ENCODE peak calls at places on chromosomes 16 and 17, in five cellular contexts. N is lung; I is hepatocyte; X is CD8-positive, alpha-beta T cell; K is upper lobe of right lung. G is an unnamed sample.

GRCh38 chr17:20896153-20896649 is 146.6 kb downstream of the USP22 start:
- DNase-seq in N (peak), I (no peak), X (peak), K (no peak), G (no peak)

GRCh38 chr17:76968707-76969597 is 100.7 kb downstream of the MGAT5B start:
- DNase-seq in N (peak), I (peak), X (peak), K (no peak), G (peak)

GRCh38 chr16:74271879-74272278 is 24.7 kb upstream of the PSMD7 start:
- DNase-seq in N (no peak), I (no peak), X (no peak), K (no peak), G (no peak)

GRCh38 chr17:9729034-9729650 is 62.2 kb downstream of the DHRS7C start:
- DNase-seq in N (no peak), I (peak), X (no peak), K (no peak), G (no peak)

GRCh38 chr16:82995927-82996441 is 369.2 kb downstream of the CDH13 start:
- DNase-seq in N (no peak), I (peak), X (no peak), K (no peak), G (no peak)

GRCh38 chr16:4733747-4734062 is 366 bp downstream of the ANKS3 start:
- DNase-seq in N (no peak), I (peak), X (peak), K (no peak), G (peak)

GRCh38 chr17:9671559-9671958 is 26.2 kb downstream of the USP43 start:
- DNase-seq in N (no peak), I (no peak), X (no peak), K (no peak), G (no peak)

GRCh38 chr17:5769936-5770335 is 185.6 kb upstream of the NLRP1 start:
- DNase-seq in N (no peak), I (no peak), X (no peak), K (no peak), G (no peak)

GRCh38 chr16:2008009-2008526 is 1.6 kb downstream of the ZNF598 start:
- DNase-seq in N (no peak), I (no peak), X (peak), K (no peak), G (no peak)

GRCh38 chr17:60173304-60173807 is 23.6 kb downstream of the CA4 start:
- DNase-seq in N (no peak), I (no peak), X (no peak), K (no peak), G (no peak)

GRCh38 chr17:17548044-17548443 is 43.5 kb downstream of the PEMT start:
- DNase-seq in N (no peak), I (no peak), X (no peak), K (no peak), G (no peak)

GRCh38 chr17:2867441-2868424 is 71.5 kb downstream of the RAP1GAP2 start:
- DNase-seq in N (no peak), I (no peak), X (no peak), K (no peak), G (no peak)

GRCh38 chr16:10878644-10879498 is 1.9 kb downstream of the CIITA start:
- DNase-seq in N (peak), I (peak), X (no peak), K (peak), G (no peak)

GRCh38 chr17:78313735-78314648 is 45.9 kb downstream of the SOCS3 start:
- DNase-seq in N (peak), I (peak), X (peak), K (peak), G (no peak)

GRCh38 chr17:41026668-41027471 is at the start of gene KRTAP1-5:
- DNase-seq in N (no peak), I (no peak), X (no peak), K (no peak), G (no peak)

GRCh38 chr17:56694825-56695224 is 101.3 kb downstream of the NOG start:
- DNase-seq in N (no peak), I (no peak), X (no peak), K (no peak), G (no peak)

GRCh38 chr16:74469946-74470478 is 48.7 kb upstream of the CLEC18B start:
- DNase-seq in N (no peak), I (no peak), X (no peak), K (no peak), G (no peak)

GRCh38 chr17:62790554-62790953 is 17.6 kb downstream of the MARCHF10 start:
- DNase-seq in N (no peak), I (no peak), X (no peak), K (no peak), G (peak)

GRCh38 chr17:10875984-10876555 is 38.2 kb upstream of the PIRT start:
- DNase-seq in N (peak), I (peak), X (no peak), K (peak), G (peak)

GRCh38 chr17:17681187-17681743 is at the start of gene RAI1:
- DNase-seq in N (peak), I (peak), X (peak), K (peak), G (peak)

GRCh38 chr17:48240122-48240521 is 132.6 kb downstream of the SNX11 start:
- DNase-seq in N (no peak), I (no peak), X (no peak), K (no peak), G (no peak)

GRCh38 chr17:76449126-76449525 is 3.8 kb downstream of the UBE2O start:
- DNase-seq in N (no peak), I (no peak), X (no peak), K (no peak), G (no peak)

GRCh38 chr16:4160663-4161436 is 44.6 kb upstream of the ADCY9 start:
- DNase-seq in N (no peak), I (no peak), X (no peak), K (no peak), G (no peak)

GRCh38 chr17:19672009-19672837 is 23.7 kb downstream of the ALDH3A2 start:
- DNase-seq in N (peak), I (peak), X (no peak), K (no peak), G (no peak)

GRCh38 chr16:28873543-28874201 is 4.6 kb upstream of the ATP2A1 start:
- DNase-seq in N (no peak), I (no peak), X (peak), K (peak), G (peak)

GRCh38 chr17:41494524-41494923 is 4.8 kb upstream of the KRT36 start:
- DNase-seq in N (no peak), I (no peak), X (no peak), K (no peak), G (no peak)

GRCh38 chr17:35057332-35057915 is 6.1 kb downstream of the RFFL start:
- DNase-seq in N (no peak), I (no peak), X (no peak), K (no peak), G (no peak)

GRCh38 chr17:40499551-40500189 is 1.8 kb downstream of the TNS4 start:
- DNase-seq in N (peak), I (peak), X (no peak), K (peak), G (peak)

GRCh38 chr17:41534899-41535546 is 6.9 kb upstream of the KRT19 start:
- DNase-seq in N (no peak), I (no peak), X (no peak), K (peak), G (no peak)

GRCh38 chr17:48751172-48751571 is 22.6 kb upstream of the HOXB13 start:
- DNase-seq in N (no peak), I (no peak), X (no peak), K (no peak), G (peak)

GRCh38 chr17:17853811-17854527 is 17.2 kb upstream of the SREBF1 start:
- DNase-seq in N (no peak), I (no peak), X (no peak), K (no peak), G (no peak)

GRCh38 chr17:75683467-75684041 is 16.4 kb downstream of the SAP30BP start:
- DNase-seq in N (no peak), I (peak), X (no peak), K (no peak), G (no peak)

GRCh38 chr16:20260215-20261009 is 66.9 kb downstream of the GP2 start:
- DNase-seq in N (no peak), I (no peak), X (no peak), K (no peak), G (no peak)

GRCh38 chr17:27247071-27247957 is 46.6 kb upstream of the WSB1 start:
- DNase-seq in N (peak), I (peak), X (no peak), K (peak), G (no peak)

GRCh38 chr17:19338031-19338990 is 24.2 kb downstream of the B9D1 start:
- DNase-seq in N (peak), I (peak), X (peak), K (peak), G (peak)

GRCh38 chr17:8141741-8142140 is 10.5 kb downstream of the PER1 start:
- DNase-seq in N (no peak), I (peak), X (peak), K (no peak), G (no peak)

DNA sequence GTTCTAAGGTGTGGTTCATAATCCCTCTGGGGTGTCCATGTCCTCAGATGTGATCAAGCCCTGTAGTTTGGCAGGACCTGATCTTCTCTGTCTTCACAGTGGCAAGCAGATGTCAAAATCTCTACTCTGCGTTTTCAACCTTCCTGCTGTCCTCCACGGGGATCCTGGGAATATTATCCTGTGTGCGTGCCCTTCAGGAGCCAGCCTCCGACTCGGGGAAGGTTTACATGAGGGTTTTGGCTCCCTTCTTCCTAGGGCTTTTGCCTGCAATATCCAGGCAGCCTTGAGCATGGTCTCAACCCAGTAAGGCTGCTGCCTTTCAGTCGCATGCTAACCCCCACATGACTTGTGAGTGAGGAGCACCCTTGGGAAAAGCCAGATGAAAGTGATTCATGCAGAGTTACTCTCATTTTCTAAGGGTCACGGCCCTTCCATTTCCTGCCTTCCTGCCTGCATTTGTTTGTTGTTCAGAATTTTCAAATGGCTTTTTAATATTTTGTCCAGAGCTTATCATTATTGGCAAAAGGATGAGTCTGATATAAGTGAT is 202.2 kb upstream of the CHMP6 start:
- DNase-seq in N (no peak), I (peak), X (no peak), K (no peak), G (no peak)
- H3K4me3 ChIP-seq in N (no peak), I (no peak), X (peak), K (no peak), G (no peak)

GRCh38 chr16:87461466-87461975 is 31.3 kb downstream of the ZCCHC14 start:
- DNase-seq in N (peak), I (peak), X (peak), K (peak), G (peak)
- TF ChIP-seq CTCF in N (no peak), I (peak), X (no peak), K (peak), G (peak)

GRCh38 chr17:43372273-43372911 is 26.4 kb upstream of the ARL4D start:
- DNase-seq in N (no peak), I (peak), X (no peak), K (no peak), G (no peak)
- H3K4me3 ChIP-seq in N (no peak), I (no peak), X (no peak), K (no peak), G (no peak)

GRCh38 chr16:71648921-71649320 is 22.9 kb downstream of the MARVELD3 start:
- DNase-seq in N (no peak), I (no peak), X (no peak), K (no peak), G (no peak)
- TF ChIP-seq CTCF in N (no peak), I (peak), X (no peak), K (peak), G (peak)